ENCODE peak calls at places on chromosomes 6 and 20, in eight cellular contexts. One of them, this sample, is unnamed.

GRCh38 chr20:37624963-37625362 is 68.9 kb upstream of the CTNNBL1 start:
- DNase-seq in psoas muscle: no peak
- DNase-seq in substantia nigra: no peak
- DNase-seq in MM.1S: no peak
- DNase-seq in PC-3: no peak
- DNase-seq in naive thymus-derived CD4-positive, alpha-beta T cell: no peak
- DNase-seq in mesenchymal stem cell: no peak
- DNase-seq in fibroblast of lung: no peak
- DNase-seq in this sample: no peak

GRCh38 chr6:4180653-4181255 is 45.4 kb upstream of the ECI2 start:
- DNase-seq in mesenchymal stem cell: peak
- DNase-seq in substantia nigra: no peak
- DNase-seq in psoas muscle: no peak
- DNase-seq in MM.1S: no peak
- DNase-seq in fibroblast of lung: peak
- DNase-seq in PC-3: peak
- DNase-seq in naive thymus-derived CD4-positive, alpha-beta T cell: no peak
- DNase-seq in this sample: no peak

GRCh38 chr6:140566706-140567330 is 1192.4 kb upstream of the CITED2 start:
- DNase-seq in naive thymus-derived CD4-positive, alpha-beta T cell: no peak
- DNase-seq in MM.1S: no peak
- DNase-seq in PC-3: peak
- DNase-seq in fibroblast of lung: peak
- DNase-seq in substantia nigra: no peak
- DNase-seq in mesenchymal stem cell: peak
- DNase-seq in psoas muscle: no peak
- DNase-seq in this sample: no peak

GRCh38 chr6:45838996-45839395 is 176.7 kb downstream of the CLIC5 start:
- DNase-seq in mesenchymal stem cell: no peak
- DNase-seq in PC-3: no peak
- DNase-seq in fibroblast of lung: no peak
- DNase-seq in psoas muscle: no peak
- DNase-seq in MM.1S: no peak
- DNase-seq in substantia nigra: no peak
- DNase-seq in naive thymus-derived CD4-positive, alpha-beta T cell: no peak
- DNase-seq in this sample: no peak

GRCh38 chr6:118220429-118221128 is 313.5 kb downstream of the SLC35F1 start:
- DNase-seq in naive thymus-derived CD4-positive, alpha-beta T cell: no peak
- DNase-seq in MM.1S: no peak
- DNase-seq in substantia nigra: no peak
- DNase-seq in psoas muscle: no peak
- DNase-seq in PC-3: no peak
- DNase-seq in mesenchymal stem cell: no peak
- DNase-seq in fibroblast of lung: no peak
- DNase-seq in this sample: no peak

GRCh38 chr20:45469336-45470261 is at the start of gene WFDC2:
- DNase-seq in psoas muscle: no peak
- DNase-seq in naive thymus-derived CD4-positive, alpha-beta T cell: no peak
- DNase-seq in PC-3: no peak
- DNase-seq in substantia nigra: no peak
- DNase-seq in fibroblast of lung: no peak
- DNase-seq in mesenchymal stem cell: no peak
- DNase-seq in MM.1S: no peak
- DNase-seq in this sample: no peak

GRCh38 chr6:22008248-22008836 is 288.5 kb downstream of the PRL start:
- DNase-seq in mesenchymal stem cell: no peak
- DNase-seq in naive thymus-derived CD4-positive, alpha-beta T cell: no peak
- DNase-seq in psoas muscle: no peak
- DNase-seq in MM.1S: no peak
- DNase-seq in fibroblast of lung: peak
- DNase-seq in PC-3: no peak
- DNase-seq in substantia nigra: no peak
- DNase-seq in this sample: no peak

GRCh38 chr6:129364037-129364436 is 345.9 kb downstream of the ARHGAP18 start:
- DNase-seq in naive thymus-derived CD4-positive, alpha-beta T cell: no peak
- DNase-seq in MM.1S: no peak
- DNase-seq in PC-3: no peak
- DNase-seq in mesenchymal stem cell: no peak
- DNase-seq in fibroblast of lung: no peak
- DNase-seq in substantia nigra: no peak
- DNase-seq in psoas muscle: no peak
- DNase-seq in this sample: no peak

GRCh38 chr6:24935323-24935722 is 437 bp downstream of the RIPOR2 start:
- DNase-seq in PC-3: peak
- DNase-seq in mesenchymal stem cell: no peak
- DNase-seq in naive thymus-derived CD4-positive, alpha-beta T cell: no peak
- DNase-seq in substantia nigra: no peak
- DNase-seq in MM.1S: no peak
- DNase-seq in fibroblast of lung: peak
- DNase-seq in psoas muscle: no peak
- DNase-seq in this sample: no peak

GRCh38 chr6:42239333-42239732 is 21.7 kb upstream of the MRPS10 start:
- DNase-seq in substantia nigra: no peak
- DNase-seq in PC-3: no peak
- DNase-seq in naive thymus-derived CD4-positive, alpha-beta T cell: no peak
- DNase-seq in fibroblast of lung: no peak
- DNase-seq in mesenchymal stem cell: no peak
- DNase-seq in MM.1S: no peak
- DNase-seq in psoas muscle: no peak
- DNase-seq in this sample: no peak

GRCh38 chr20:58618694-58619540 is 32.2 kb upstream of the STX16 start:
- DNase-seq in mesenchymal stem cell: no peak
- DNase-seq in fibroblast of lung: peak
- DNase-seq in MM.1S: no peak
- DNase-seq in naive thymus-derived CD4-positive, alpha-beta T cell: no peak
- DNase-seq in psoas muscle: peak
- DNase-seq in PC-3: no peak
- DNase-seq in substantia nigra: no peak
- DNase-seq in this sample: no peak

GRCh38 chr6:162627362-162627761 is 100.2 kb downstream of the PRKN start:
- DNase-seq in fibroblast of lung: no peak
- DNase-seq in mesenchymal stem cell: no peak
- DNase-seq in substantia nigra: no peak
- DNase-seq in naive thymus-derived CD4-positive, alpha-beta T cell: no peak
- DNase-seq in PC-3: no peak
- DNase-seq in psoas muscle: no peak
- DNase-seq in MM.1S: no peak
- DNase-seq in this sample: no peak

GRCh38 chr6:131787079-131787478 is 20.7 kb upstream of the ENPP1 start:
- DNase-seq in fibroblast of lung: peak
- DNase-seq in naive thymus-derived CD4-positive, alpha-beta T cell: no peak
- DNase-seq in MM.1S: no peak
- DNase-seq in mesenchymal stem cell: no peak
- DNase-seq in PC-3: peak
- DNase-seq in psoas muscle: no peak
- DNase-seq in substantia nigra: no peak
- DNase-seq in this sample: no peak

GRCh38 chr6:97085772-97086171 is 161.2 kb downstream of the KLHL32 start:
- DNase-seq in mesenchymal stem cell: peak
- DNase-seq in PC-3: no peak
- DNase-seq in substantia nigra: no peak
- DNase-seq in fibroblast of lung: peak
- DNase-seq in MM.1S: no peak
- DNase-seq in naive thymus-derived CD4-positive, alpha-beta T cell: no peak
- DNase-seq in psoas muscle: no peak
- DNase-seq in this sample: no peak

GRCh38 chr20:17627101-17627950 is 54.7 kb downstream of the RRBP1 start:
- DNase-seq in fibroblast of lung: no peak
- DNase-seq in substantia nigra: no peak
- DNase-seq in PC-3: no peak
- DNase-seq in psoas muscle: peak
- DNase-seq in mesenchymal stem cell: no peak
- DNase-seq in naive thymus-derived CD4-positive, alpha-beta T cell: no peak
- DNase-seq in MM.1S: no peak
- DNase-seq in this sample: peak

GRCh38 chr20:36653456-36653855 is 7.5 kb upstream of the SLA2 start:
- DNase-seq in PC-3: no peak
- DNase-seq in fibroblast of lung: no peak
- DNase-seq in MM.1S: no peak
- DNase-seq in psoas muscle: no peak
- DNase-seq in mesenchymal stem cell: no peak
- DNase-seq in substantia nigra: no peak
- DNase-seq in naive thymus-derived CD4-positive, alpha-beta T cell: no peak
- DNase-seq in this sample: no peak

GRCh38 chr6:150417899-150418824 is 49.4 kb downstream of the IYD start:
- DNase-seq in MM.1S: peak
- DNase-seq in PC-3: peak
- DNase-seq in mesenchymal stem cell: peak
- DNase-seq in naive thymus-derived CD4-positive, alpha-beta T cell: peak
- DNase-seq in substantia nigra: no peak
- DNase-seq in psoas muscle: no peak
- DNase-seq in fibroblast of lung: peak
- DNase-seq in this sample: no peak

DNA sequence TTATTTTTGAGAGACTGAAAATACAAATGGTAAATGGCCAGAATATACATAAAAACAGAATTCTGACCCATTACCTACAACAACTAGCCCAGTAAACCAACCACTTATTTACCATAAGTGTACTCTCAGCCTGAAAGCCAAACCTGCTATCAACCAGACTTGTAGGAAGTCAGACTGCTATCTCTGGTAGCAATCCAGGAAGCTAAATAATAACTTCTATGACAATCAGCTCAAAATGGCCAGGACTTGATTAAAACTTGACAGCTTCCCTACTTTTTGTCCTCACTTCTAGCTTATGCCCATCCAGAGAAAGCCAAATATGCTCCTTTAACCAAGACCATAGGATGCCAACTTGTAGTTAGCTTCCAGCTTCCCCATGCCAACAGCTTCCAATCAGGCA is 4.7 kb upstream of the WTAP start:
- DNase-seq in MM.1S: no peak
- DNase-seq in fibroblast of lung: no peak
- DNase-seq in PC-3: no peak
- DNase-seq in naive thymus-derived CD4-positive, alpha-beta T cell: no peak
- DNase-seq in substantia nigra: no peak
- DNase-seq in mesenchymal stem cell: no peak
- DNase-seq in psoas muscle: no peak
- DNase-seq in this sample: no peak
- H3K27ac ChIP-seq in MM.1S: no peak
- H3K27ac ChIP-seq in fibroblast of lung: no peak
- H3K27ac ChIP-seq in PC-3: no peak
- H3K27ac ChIP-seq in naive thymus-derived CD4-positive, alpha-beta T cell: no peak
- H3K27ac ChIP-seq in substantia nigra: no peak
- H3K27ac ChIP-seq in mesenchymal stem cell: no peak
- H3K27ac ChIP-seq in psoas muscle: no peak
- H3K27ac ChIP-seq in this sample: no peak

GRCh38 chr6:35048031-35048613 is 93.0 kb downstream of the TCP11 start:
- DNase-seq in fibroblast of lung: peak
- DNase-seq in substantia nigra: peak
- DNase-seq in naive thymus-derived CD4-positive, alpha-beta T cell: no peak
- DNase-seq in PC-3: no peak
- DNase-seq in MM.1S: no peak
- DNase-seq in psoas muscle: no peak
- DNase-seq in mesenchymal stem cell: no peak
- DNase-seq in this sample: no peak
- H3K27ac ChIP-seq in fibroblast of lung: peak
- H3K27ac ChIP-seq in substantia nigra: peak
- H3K27ac ChIP-seq in naive thymus-derived CD4-positive, alpha-beta T cell: peak
- H3K27ac ChIP-seq in PC-3: no peak
- H3K27ac ChIP-seq in MM.1S: peak
- H3K27ac ChIP-seq in psoas muscle: peak
- H3K27ac ChIP-seq in mesenchymal stem cell: peak
- H3K27ac ChIP-seq in this sample: peak

GRCh38 chr20:63574156-63574828 is at the start of gene HELZ2:
- DNase-seq in mesenchymal stem cell: peak
- DNase-seq in fibroblast of lung: peak
- DNase-seq in PC-3: peak
- DNase-seq in substantia nigra: peak
- DNase-seq in psoas muscle: peak
- DNase-seq in MM.1S: peak
- DNase-seq in naive thymus-derived CD4-positive, alpha-beta T cell: peak
- DNase-seq in this sample: no peak

GRCh38 chr20:63572071-63572787 is 1.8 kb downstream of the HELZ2 start:
- DNase-seq in psoas muscle: no peak
- DNase-seq in naive thymus-derived CD4-positive, alpha-beta T cell: no peak
- DNase-seq in mesenchymal stem cell: no peak
- DNase-seq in MM.1S: no peak
- DNase-seq in PC-3: no peak
- DNase-seq in fibroblast of lung: no peak
- DNase-seq in substantia nigra: no peak
- DNase-seq in this sample: no peak

GRCh38 chr20:63572788-63573738 is 976 bp downstream of the HELZ2 start:
- DNase-seq in substantia nigra: no peak
- DNase-seq in fibroblast of lung: no peak
- DNase-seq in naive thymus-derived CD4-positive, alpha-beta T cell: no peak
- DNase-seq in PC-3: peak
- DNase-seq in mesenchymal stem cell: peak
- DNase-seq in psoas muscle: no peak
- DNase-seq in MM.1S: no peak
- DNase-seq in this sample: no peak

GRCh38 chr20:63574829-63575720 is 1.0 kb upstream of the HELZ2 start:
- DNase-seq in naive thymus-derived CD4-positive, alpha-beta T cell: no peak
- DNase-seq in PC-3: no peak
- DNase-seq in MM.1S: no peak
- DNase-seq in mesenchymal stem cell: peak
- DNase-seq in psoas muscle: no peak
- DNase-seq in fibroblast of lung: no peak
- DNase-seq in substantia nigra: no peak
- DNase-seq in this sample: no peak

DNA sequence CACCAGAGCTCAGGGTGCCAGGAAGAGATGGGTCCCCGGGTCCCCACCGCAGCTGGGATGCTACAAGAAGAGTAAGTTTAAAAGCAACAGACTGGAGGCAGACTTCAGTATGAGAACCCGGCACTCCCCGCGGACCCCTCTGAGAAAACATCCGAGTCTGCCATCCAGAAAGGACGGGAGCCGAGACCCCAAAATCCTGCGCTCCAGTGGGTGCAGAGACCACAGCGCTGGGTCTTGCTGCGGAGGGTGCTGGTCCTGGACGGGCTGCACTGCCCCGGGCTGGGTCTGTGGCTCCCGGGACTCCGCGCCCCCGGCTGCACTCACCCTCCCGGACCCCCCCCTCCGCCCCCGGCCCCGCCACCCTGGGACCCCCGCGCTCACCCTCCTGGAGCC is 304 bp downstream of the HELZ2 start:
- DNase-seq in PC-3: no peak
- DNase-seq in mesenchymal stem cell: peak
- DNase-seq in naive thymus-derived CD4-positive, alpha-beta T cell: no peak
- DNase-seq in fibroblast of lung: no peak
- DNase-seq in substantia nigra: no peak
- DNase-seq in psoas muscle: no peak
- DNase-seq in MM.1S: no peak
- DNase-seq in this sample: no peak
- H3K27ac ChIP-seq in PC-3: no peak
- H3K27ac ChIP-seq in mesenchymal stem cell: no peak
- H3K27ac ChIP-seq in naive thymus-derived CD4-positive, alpha-beta T cell: peak
- H3K27ac ChIP-seq in fibroblast of lung: peak
- H3K27ac ChIP-seq in substantia nigra: no peak
- H3K27ac ChIP-seq in psoas muscle: peak
- H3K27ac ChIP-seq in MM.1S: no peak
- H3K27ac ChIP-seq in this sample: no peak

DNA sequence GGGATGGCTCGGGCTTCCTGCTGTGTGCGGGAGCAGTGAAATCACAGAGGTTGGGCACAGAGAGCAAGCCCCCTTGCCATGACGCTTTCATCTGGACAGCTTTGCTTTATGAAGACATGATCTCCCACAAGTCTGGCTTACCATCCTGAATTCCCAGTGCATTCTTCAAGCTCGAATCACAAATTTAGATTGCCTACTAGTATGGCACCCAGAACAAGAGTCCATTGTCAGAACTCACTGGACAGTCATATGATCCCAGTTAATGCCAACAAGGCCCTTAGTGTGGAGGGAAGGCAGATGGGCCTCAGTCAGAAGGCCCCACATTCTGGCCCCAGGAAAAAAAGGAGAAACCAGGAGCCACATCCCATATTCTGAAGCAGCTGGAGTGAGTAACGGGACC is 147.3 kb upstream of the FOXQ1 start:
- DNase-seq in fibroblast of lung: no peak
- DNase-seq in substantia nigra: no peak
- DNase-seq in psoas muscle: no peak
- DNase-seq in MM.1S: no peak
- DNase-seq in naive thymus-derived CD4-positive, alpha-beta T cell: no peak
- DNase-seq in mesenchymal stem cell: no peak
- DNase-seq in PC-3: no peak
- DNase-seq in this sample: peak
- H3K27ac ChIP-seq in fibroblast of lung: no peak
- H3K27ac ChIP-seq in substantia nigra: no peak
- H3K27ac ChIP-seq in psoas muscle: no peak
- H3K27ac ChIP-seq in MM.1S: no peak
- H3K27ac ChIP-seq in naive thymus-derived CD4-positive, alpha-beta T cell: no peak
- H3K27ac ChIP-seq in mesenchymal stem cell: no peak
- H3K27ac ChIP-seq in PC-3: no peak
- H3K27ac ChIP-seq in this sample: peak